ENCODE peak calls at places on chromosomes 2 and 18, in five cellular contexts. One of them, this sample, is unnamed.
A peak's percentile ranks its signal among the peaks of the same experiment; 100 is the strongest.

GRCh38 chr2:189500456-189501160 is 59.3 kb downstream of the WDR75 start:
- DNase-seq in fibroblast of lung: no peak
- DNase-seq in AG04450: no peak
- DNase-seq in kidney: no peak
- DNase-seq in effector memory CD4-positive, alpha-beta T cell: no peak
- DNase-seq in this sample: no peak

GRCh38 chr2:125033871-125034270 is 1008.8 kb downstream of the CNTNAP5 start:
- DNase-seq in AG04450: no peak
- DNase-seq in fibroblast of lung: no peak
- DNase-seq in kidney: no peak
- DNase-seq in effector memory CD4-positive, alpha-beta T cell: no peak
- DNase-seq in this sample: no peak

GRCh38 chr2:138364554-138365162 is 136.9 kb upstream of the SPOPL start:
- DNase-seq in kidney: no peak
- DNase-seq in effector memory CD4-positive, alpha-beta T cell: no peak
- DNase-seq in AG04450: no peak
- DNase-seq in fibroblast of lung: peak; percentile 39
- DNase-seq in this sample: peak; percentile 44

GRCh38 chr2:132941296-132942020 is 271.5 kb upstream of the LYPD1 start:
- DNase-seq in kidney: no peak
- DNase-seq in effector memory CD4-positive, alpha-beta T cell: no peak
- DNase-seq in AG04450: no peak
- DNase-seq in fibroblast of lung: no peak
- DNase-seq in this sample: no peak

GRCh38 chr2:236919209-236919608 is 166.5 kb upstream of the COPS8 start:
- DNase-seq in fibroblast of lung: peak; percentile 25
- DNase-seq in AG04450: no peak
- DNase-seq in effector memory CD4-positive, alpha-beta T cell: no peak
- DNase-seq in kidney: no peak
- DNase-seq in this sample: no peak

GRCh38 chr2:8819194-8819593 is 18.2 kb downstream of the KIDINS220 start:
- DNase-seq in kidney: no peak
- DNase-seq in fibroblast of lung: peak; percentile 25
- DNase-seq in effector memory CD4-positive, alpha-beta T cell: no peak
- DNase-seq in AG04450: no peak
- DNase-seq in this sample: no peak

GRCh38 chr18:25614168-25614567 is 262.2 kb upstream of the ZNF521 start:
- DNase-seq in kidney: no peak
- DNase-seq in AG04450: no peak
- DNase-seq in effector memory CD4-positive, alpha-beta T cell: no peak
- DNase-seq in fibroblast of lung: no peak
- DNase-seq in this sample: no peak

GRCh38 chr2:177242136-177242987 is 22.2 kb downstream of the NFE2L2 start:
- DNase-seq in kidney: no peak
- DNase-seq in fibroblast of lung: peak; percentile 97
- DNase-seq in effector memory CD4-positive, alpha-beta T cell: no peak
- DNase-seq in AG04450: peak; percentile 82
- DNase-seq in this sample: peak; percentile 88

GRCh38 chr2:120661551-120661950 is 74.1 kb upstream of the GLI2 start:
- DNase-seq in kidney: peak; percentile 85
- DNase-seq in AG04450: no peak
- DNase-seq in fibroblast of lung: peak; percentile 44
- DNase-seq in effector memory CD4-positive, alpha-beta T cell: no peak
- DNase-seq in this sample: no peak

GRCh38 chr18:70273021-70273420 is 15.8 kb upstream of the SOCS6 start:
- DNase-seq in kidney: no peak
- DNase-seq in AG04450: no peak
- DNase-seq in fibroblast of lung: no peak
- DNase-seq in effector memory CD4-positive, alpha-beta T cell: no peak
- DNase-seq in this sample: no peak

GRCh38 chr18:46333371-46334199 is 229.4 kb downstream of the HAUS1 start:
- DNase-seq in kidney: no peak
- DNase-seq in AG04450: no peak
- DNase-seq in fibroblast of lung: peak; percentile 15
- DNase-seq in effector memory CD4-positive, alpha-beta T cell: peak; percentile 7
- DNase-seq in this sample: no peak

GRCh38 chr2:27123302-27124150 is at the start of gene ABHD1:
- DNase-seq in AG04450: no peak
- DNase-seq in kidney: peak; percentile 83
- DNase-seq in fibroblast of lung: no peak
- DNase-seq in effector memory CD4-positive, alpha-beta T cell: peak; percentile 61
- DNase-seq in this sample: no peak

GRCh38 chr18:25061345-25061744 is 290.6 kb downstream of the ZNF521 start:
- DNase-seq in AG04450: no peak
- DNase-seq in fibroblast of lung: no peak
- DNase-seq in effector memory CD4-positive, alpha-beta T cell: no peak
- DNase-seq in kidney: no peak
- DNase-seq in this sample: no peak

GRCh38 chr2:88187038-88187676 is 17.0 kb downstream of the THNSL2 start:
- DNase-seq in AG04450: no peak
- DNase-seq in fibroblast of lung: peak; percentile 38
- DNase-seq in kidney: no peak
- DNase-seq in effector memory CD4-positive, alpha-beta T cell: no peak
- DNase-seq in this sample: peak; percentile 16

GRCh38 chr18:23623040-23623439 is 36.7 kb upstream of the NPC1 start:
- DNase-seq in effector memory CD4-positive, alpha-beta T cell: no peak
- DNase-seq in kidney: no peak
- DNase-seq in fibroblast of lung: no peak
- DNase-seq in AG04450: no peak
- DNase-seq in this sample: no peak

GRCh38 chr2:150212722-150213171 is 274.7 kb downstream of the RND3 start:
- DNase-seq in AG04450: peak; percentile 44
- DNase-seq in kidney: no peak
- DNase-seq in fibroblast of lung: peak; percentile 61
- DNase-seq in effector memory CD4-positive, alpha-beta T cell: no peak
- DNase-seq in this sample: no peak

GRCh38 chr2:127893494-127893893 is 7.7 kb upstream of the AMMECR1L start:
- DNase-seq in fibroblast of lung: no peak
- DNase-seq in kidney: no peak
- DNase-seq in effector memory CD4-positive, alpha-beta T cell: no peak
- DNase-seq in AG04450: no peak
- DNase-seq in this sample: no peak

GRCh38 chr18:71398530-71398929 is 1109.7 kb downstream of the SOCS6 start:
- DNase-seq in effector memory CD4-positive, alpha-beta T cell: no peak
- DNase-seq in kidney: no peak
- DNase-seq in fibroblast of lung: peak; percentile 67
- DNase-seq in AG04450: no peak
- DNase-seq in this sample: peak; percentile 19

GRCh38 chr2:73112026-73112912 is 479 bp downstream of the RAB11FIP5 start:
- DNase-seq in AG04450: no peak
- DNase-seq in effector memory CD4-positive, alpha-beta T cell: peak; percentile 11
- DNase-seq in fibroblast of lung: peak; percentile 39
- DNase-seq in kidney: no peak
- DNase-seq in this sample: no peak
- H3K4me3 ChIP-seq in AG04450: peak overlapping the region; percentile 84
- H3K4me3 ChIP-seq in effector memory CD4-positive, alpha-beta T cell: peak overlapping the region; percentile 60
- H3K4me3 ChIP-seq in fibroblast of lung: peak overlapping the region; percentile 64
- H3K4me3 ChIP-seq in kidney: peak overlapping the region; percentile 91
- H3K4me3 ChIP-seq in this sample: peak overlapping the region; percentile 68

DNA sequence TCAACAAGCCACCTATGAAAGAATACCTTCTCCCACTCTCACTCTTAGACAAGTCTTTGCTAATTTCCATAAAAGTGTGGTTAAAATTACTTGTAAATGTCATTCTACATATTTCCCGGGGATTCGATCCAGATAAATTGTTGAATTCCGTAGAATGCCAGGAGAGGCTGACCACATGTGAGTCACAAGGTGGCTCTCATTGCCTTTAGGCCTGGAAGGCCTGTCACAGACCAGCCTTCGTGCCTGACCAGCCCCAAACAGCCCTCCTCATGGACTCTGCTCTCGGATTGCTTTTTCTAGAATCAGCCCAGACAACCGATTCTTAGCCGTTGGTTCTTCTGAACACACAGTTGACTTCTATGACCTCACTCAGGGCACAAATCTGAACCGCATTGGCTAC is 86.0 kb downstream of the RTN4 start:
- DNase-seq in fibroblast of lung: peak; percentile 43
- DNase-seq in kidney: no peak
- DNase-seq in AG04450: no peak
- DNase-seq in effector memory CD4-positive, alpha-beta T cell: no peak
- DNase-seq in this sample: peak; percentile 33
- H3K4me3 ChIP-seq in fibroblast of lung: no peak overlapping the region
- H3K4me3 ChIP-seq in kidney: no peak overlapping the region
- H3K4me3 ChIP-seq in AG04450: no peak overlapping the region
- H3K4me3 ChIP-seq in effector memory CD4-positive, alpha-beta T cell: no peak overlapping the region
- H3K4me3 ChIP-seq in this sample: no peak overlapping the region

GRCh38 chr2:148022351-148022750 is 1.5 kb downstream of the MBD5 start:
- DNase-seq in kidney: no peak
- DNase-seq in AG04450: no peak
- DNase-seq in effector memory CD4-positive, alpha-beta T cell: no peak
- DNase-seq in fibroblast of lung: peak; percentile 21
- DNase-seq in this sample: no peak
- H3K4me3 ChIP-seq in kidney: peak overlapping the region; percentile 83
- H3K4me3 ChIP-seq in AG04450: peak overlapping the region; percentile 94
- H3K4me3 ChIP-seq in effector memory CD4-positive, alpha-beta T cell: peak overlapping the region; percentile 84
- H3K4me3 ChIP-seq in fibroblast of lung: peak overlapping the region; percentile 69
- H3K4me3 ChIP-seq in this sample: peak overlapping the region; percentile 92

DNA sequence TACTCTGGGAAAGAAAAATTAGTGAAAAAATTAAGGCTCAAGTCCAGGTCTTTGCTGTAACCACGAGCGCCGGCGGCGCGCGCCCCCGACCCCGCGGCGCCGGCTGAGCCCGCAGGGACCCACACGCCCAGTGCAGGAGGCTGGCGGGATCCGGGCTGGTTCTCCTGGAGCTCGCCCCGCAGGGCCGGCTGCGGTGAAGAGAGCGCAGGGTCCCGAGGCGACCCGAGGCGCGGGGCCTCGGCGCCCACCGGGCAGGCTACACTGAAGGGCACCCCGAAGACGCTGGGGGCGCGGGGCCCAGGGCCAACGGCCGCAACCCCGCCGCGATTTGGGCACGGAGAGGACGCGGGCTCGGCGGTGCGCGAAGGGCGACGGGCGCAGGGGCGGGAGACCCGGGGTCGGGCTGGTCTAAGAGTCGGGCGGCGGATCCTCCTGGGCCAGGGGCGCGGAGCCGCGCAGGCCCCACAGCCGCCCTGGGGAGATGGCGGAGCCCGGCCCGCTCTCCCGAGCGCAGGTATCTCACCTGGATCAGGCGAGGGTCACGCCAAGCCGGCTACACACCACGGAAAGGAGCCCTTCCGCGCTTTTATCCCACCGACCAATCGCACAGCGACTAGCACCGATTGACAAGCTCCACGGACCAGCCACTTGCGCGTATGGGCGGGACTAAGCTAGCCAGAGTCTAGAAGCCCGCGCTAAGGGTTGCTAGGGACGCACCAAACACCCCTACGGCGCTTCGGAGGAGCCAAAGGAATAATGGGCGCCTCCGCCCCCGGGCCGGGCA is at the start of gene PASK:
- DNase-seq in kidney: peak; percentile 98
- DNase-seq in fibroblast of lung: peak; percentile 94
- DNase-seq in effector memory CD4-positive, alpha-beta T cell: peak; percentile 89
- DNase-seq in AG04450: peak; percentile 78
- DNase-seq in this sample: peak; percentile 82
- H3K4me3 ChIP-seq in kidney: peak within 1 kb of the TSS; percentile 97
- H3K4me3 ChIP-seq in fibroblast of lung: peak within 1 kb of the TSS; percentile 67
- H3K4me3 ChIP-seq in effector memory CD4-positive, alpha-beta T cell: peak within 1 kb of the TSS; percentile 92
- H3K4me3 ChIP-seq in AG04450: peak within 1 kb of the TSS; percentile 91
- H3K4me3 ChIP-seq in this sample: peak within 1 kb of the TSS; percentile 77

DNA sequence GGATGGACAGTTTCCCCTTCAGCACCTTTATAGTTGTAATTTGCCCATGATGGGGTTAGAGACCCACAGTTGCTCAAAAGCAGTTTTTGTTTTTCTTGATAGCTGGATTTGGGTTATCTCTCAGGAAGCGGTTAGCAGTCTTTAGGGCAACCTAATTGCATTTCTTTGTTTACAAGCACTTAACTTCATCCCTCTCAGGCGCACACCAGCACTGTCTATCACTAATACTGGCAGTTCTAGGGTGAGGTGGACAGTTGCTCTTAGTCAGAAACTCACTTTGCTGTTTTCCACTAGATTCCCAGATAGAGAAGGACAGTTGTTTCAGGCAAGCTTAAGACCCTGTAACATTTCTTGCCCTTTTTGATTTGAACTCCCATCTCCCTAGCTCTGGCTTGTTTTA is 146.0 kb downstream of the AGAP1 start:
- DNase-seq in fibroblast of lung: no peak
- DNase-seq in kidney: no peak
- DNase-seq in AG04450: no peak
- DNase-seq in effector memory CD4-positive, alpha-beta T cell: no peak
- DNase-seq in this sample: no peak
- H3K4me3 ChIP-seq in fibroblast of lung: no peak overlapping the region
- H3K4me3 ChIP-seq in kidney: no peak overlapping the region
- H3K4me3 ChIP-seq in AG04450: no peak overlapping the region
- H3K4me3 ChIP-seq in effector memory CD4-positive, alpha-beta T cell: no peak overlapping the region
- H3K4me3 ChIP-seq in this sample: no peak overlapping the region

GRCh38 chr2:126038901-126039300 is 617.1 kb upstream of the GYPC start:
- DNase-seq in AG04450: no peak
- DNase-seq in fibroblast of lung: no peak
- DNase-seq in effector memory CD4-positive, alpha-beta T cell: no peak
- DNase-seq in kidney: no peak
- DNase-seq in this sample: no peak
- H3K4me3 ChIP-seq in AG04450: no peak overlapping the region
- H3K4me3 ChIP-seq in fibroblast of lung: no peak overlapping the region
- H3K4me3 ChIP-seq in effector memory CD4-positive, alpha-beta T cell: no peak overlapping the region
- H3K4me3 ChIP-seq in kidney: no peak overlapping the region
- H3K4me3 ChIP-seq in this sample: no peak overlapping the region

GRCh38 chr2:54336977-54337255 is 80.9 kb upstream of the TSPYL6 start:
- DNase-seq in effector memory CD4-positive, alpha-beta T cell: no peak
- DNase-seq in fibroblast of lung: no peak
- DNase-seq in AG04450: no peak
- DNase-seq in kidney: no peak
- DNase-seq in this sample: no peak
- H3K4me3 ChIP-seq in effector memory CD4-positive, alpha-beta T cell: no peak overlapping the region
- H3K4me3 ChIP-seq in fibroblast of lung: no peak overlapping the region
- H3K4me3 ChIP-seq in AG04450: no peak overlapping the region
- H3K4me3 ChIP-seq in kidney: no peak overlapping the region
- H3K4me3 ChIP-seq in this sample: no peak overlapping the region

DNA sequence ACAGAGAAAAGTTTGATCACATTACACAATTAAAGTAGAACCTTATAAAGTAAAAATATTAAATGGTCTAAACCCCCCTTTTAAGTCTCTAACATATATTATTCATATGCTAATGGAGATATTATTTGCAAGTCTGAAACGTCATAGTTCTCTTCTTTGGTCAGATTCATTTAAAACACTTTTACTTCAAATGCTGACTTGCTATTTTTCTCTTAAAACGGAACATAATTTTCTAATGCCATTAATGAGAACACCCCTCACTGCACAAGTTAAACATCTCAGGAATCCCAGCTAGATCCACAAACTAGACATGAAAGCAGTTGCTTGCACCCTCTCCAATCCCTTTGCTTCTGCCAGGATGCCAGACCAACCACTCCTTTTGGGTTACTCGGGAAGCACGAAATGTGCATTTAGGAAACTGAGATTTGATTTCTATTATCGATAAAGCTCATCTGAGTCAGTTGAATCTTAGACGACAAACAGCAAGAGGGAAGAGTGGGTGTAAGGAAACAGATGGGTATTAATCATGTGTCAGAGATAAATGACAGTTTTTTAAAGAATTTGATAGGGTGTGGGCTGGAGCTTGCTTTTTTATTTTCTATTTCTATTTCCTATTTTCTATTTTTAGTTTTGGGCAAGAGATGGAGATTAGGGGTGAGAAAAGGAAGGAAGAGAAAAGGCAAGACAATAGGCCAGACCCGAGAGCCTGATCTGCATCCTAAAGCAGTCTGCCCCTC is 1.5 kb downstream of the ADD2 start:
- DNase-seq in effector memory CD4-positive, alpha-beta T cell: no peak
- DNase-seq in kidney: no peak
- DNase-seq in AG04450: no peak
- DNase-seq in fibroblast of lung: no peak
- DNase-seq in this sample: no peak
- H3K4me3 ChIP-seq in effector memory CD4-positive, alpha-beta T cell: peak overlapping the region; percentile 62
- H3K4me3 ChIP-seq in kidney: peak overlapping the region; percentile 29
- H3K4me3 ChIP-seq in AG04450: no peak overlapping the region
- H3K4me3 ChIP-seq in fibroblast of lung: no peak overlapping the region
- H3K4me3 ChIP-seq in this sample: peak overlapping the region; percentile 46

GRCh38 chr2:3620834-3621233 is 25.9 kb downstream of the COLEC11 start:
- DNase-seq in fibroblast of lung: no peak
- DNase-seq in AG04450: no peak
- DNase-seq in kidney: no peak
- DNase-seq in effector memory CD4-positive, alpha-beta T cell: no peak
- DNase-seq in this sample: no peak
- H3K4me3 ChIP-seq in fibroblast of lung: no peak overlapping the region
- H3K4me3 ChIP-seq in AG04450: no peak overlapping the region
- H3K4me3 ChIP-seq in kidney: no peak overlapping the region
- H3K4me3 ChIP-seq in effector memory CD4-positive, alpha-beta T cell: no peak overlapping the region
- H3K4me3 ChIP-seq in this sample: no peak overlapping the region

This sample was measured in astrocyte of the cerebellum.